ENCODE peak calls at places on chromosomes 11 and 22, in eight cellular contexts. One of them, this sample, is unnamed.
A peak's percentile ranks its signal among the peaks of the same experiment; 100 is the strongest.

GRCh38 chr11:34343153-34343552 is 14.7 kb downstream of the ABTB2 start:
- DNase-seq in NB4: no peak
- DNase-seq in osteocyte: no peak
- DNase-seq in fibroblast of mammary gland: peak; percentile 72
- DNase-seq in right atrium auricular region: no peak
- DNase-seq in body of pancreas: no peak
- DNase-seq in colonic mucosa: no peak
- DNase-seq in psoas muscle: no peak
- DNase-seq in this sample: peak; percentile 75

GRCh38 chr11:9506489-9507343 is 45.9 kb downstream of the ZNF143 start:
- DNase-seq in body of pancreas: peak; percentile 79
- DNase-seq in NB4: peak; percentile 79
- DNase-seq in osteocyte: peak; percentile 88
- DNase-seq in fibroblast of mammary gland: peak; percentile 82
- DNase-seq in psoas muscle: peak; percentile 71
- DNase-seq in right atrium auricular region: peak; percentile 75
- DNase-seq in colonic mucosa: peak; percentile 81
- DNase-seq in this sample: peak; percentile 90

GRCh38 chr22:26172389-26172990 is 3.2 kb downstream of the SEZ6L start:
- DNase-seq in body of pancreas: peak; percentile 53
- DNase-seq in osteocyte: peak; percentile 65
- DNase-seq in right atrium auricular region: no peak
- DNase-seq in colonic mucosa: peak; percentile 36
- DNase-seq in psoas muscle: peak; percentile 58
- DNase-seq in fibroblast of mammary gland: peak; percentile 13
- DNase-seq in NB4: peak; percentile 34
- DNase-seq in this sample: peak; percentile 0

GRCh38 chr11:47003180-47003877 is 66.8 kb downstream of the CSTPP1 start:
- DNase-seq in fibroblast of mammary gland: peak; percentile 61
- DNase-seq in osteocyte: no peak
- DNase-seq in body of pancreas: no peak
- DNase-seq in colonic mucosa: no peak
- DNase-seq in NB4: peak; percentile 46
- DNase-seq in right atrium auricular region: no peak
- DNase-seq in psoas muscle: no peak
- DNase-seq in this sample: no peak

GRCh38 chr11:73991471-73992006 is 8.9 kb upstream of the UCP2 start:
- DNase-seq in fibroblast of mammary gland: no peak
- DNase-seq in colonic mucosa: no peak
- DNase-seq in osteocyte: no peak
- DNase-seq in body of pancreas: no peak
- DNase-seq in psoas muscle: peak; percentile 4
- DNase-seq in right atrium auricular region: no peak
- DNase-seq in NB4: no peak
- DNase-seq in this sample: no peak

GRCh38 chr11:36048496-36049247 is 104.8 kb downstream of the LDLRAD3 start:
- DNase-seq in right atrium auricular region: no peak
- DNase-seq in psoas muscle: no peak
- DNase-seq in colonic mucosa: no peak
- DNase-seq in NB4: no peak
- DNase-seq in osteocyte: no peak
- DNase-seq in fibroblast of mammary gland: no peak
- DNase-seq in body of pancreas: no peak
- DNase-seq in this sample: no peak

GRCh38 chr11:116640641-116641402 is 132.0 kb downstream of the BUD13 start:
- DNase-seq in right atrium auricular region: no peak
- DNase-seq in fibroblast of mammary gland: no peak
- DNase-seq in psoas muscle: no peak
- DNase-seq in colonic mucosa: no peak
- DNase-seq in NB4: no peak
- DNase-seq in osteocyte: no peak
- DNase-seq in body of pancreas: no peak
- DNase-seq in this sample: no peak

GRCh38 chr11:45974806-45975205 is 52.4 kb downstream of the LARGE2 start:
- DNase-seq in osteocyte: no peak
- DNase-seq in NB4: no peak
- DNase-seq in right atrium auricular region: no peak
- DNase-seq in psoas muscle: no peak
- DNase-seq in colonic mucosa: no peak
- DNase-seq in fibroblast of mammary gland: peak; percentile 82
- DNase-seq in body of pancreas: no peak
- DNase-seq in this sample: peak; percentile 60

GRCh38 chr11:77101043-77101537 is 1.6 kb upstream of the OMP start:
- DNase-seq in colonic mucosa: no peak
- DNase-seq in fibroblast of mammary gland: peak; percentile 55
- DNase-seq in right atrium auricular region: no peak
- DNase-seq in osteocyte: no peak
- DNase-seq in psoas muscle: peak; percentile 28
- DNase-seq in body of pancreas: no peak
- DNase-seq in NB4: peak; percentile 64
- DNase-seq in this sample: no peak

GRCh38 chr22:48891688-48892380 is 935.8 kb downstream of the BRD1 start:
- DNase-seq in body of pancreas: no peak
- DNase-seq in colonic mucosa: no peak
- DNase-seq in osteocyte: peak; percentile 62
- DNase-seq in psoas muscle: peak; percentile 23
- DNase-seq in fibroblast of mammary gland: no peak
- DNase-seq in NB4: no peak
- DNase-seq in right atrium auricular region: peak; percentile 34
- DNase-seq in this sample: no peak

GRCh38 chr22:32396746-32397145 is 15.3 kb downstream of the RTCB start:
- DNase-seq in body of pancreas: no peak
- DNase-seq in NB4: no peak
- DNase-seq in psoas muscle: no peak
- DNase-seq in fibroblast of mammary gland: peak; percentile 53
- DNase-seq in osteocyte: no peak
- DNase-seq in right atrium auricular region: no peak
- DNase-seq in colonic mucosa: no peak
- DNase-seq in this sample: peak; percentile 10

GRCh38 chr11:115670538-115671200 is 166.5 kb upstream of the CADM1 start:
- DNase-seq in right atrium auricular region: no peak
- DNase-seq in fibroblast of mammary gland: no peak
- DNase-seq in colonic mucosa: no peak
- DNase-seq in body of pancreas: no peak
- DNase-seq in psoas muscle: no peak
- DNase-seq in osteocyte: no peak
- DNase-seq in NB4: no peak
- DNase-seq in this sample: no peak

GRCh38 chr11:101128571-101129202 is 926 bp downstream of the PGR start:
- DNase-seq in psoas muscle: peak; percentile 52
- DNase-seq in colonic mucosa: no peak
- DNase-seq in NB4: no peak
- DNase-seq in body of pancreas: no peak
- DNase-seq in fibroblast of mammary gland: no peak
- DNase-seq in osteocyte: no peak
- DNase-seq in right atrium auricular region: no peak
- DNase-seq in this sample: no peak

DNA sequence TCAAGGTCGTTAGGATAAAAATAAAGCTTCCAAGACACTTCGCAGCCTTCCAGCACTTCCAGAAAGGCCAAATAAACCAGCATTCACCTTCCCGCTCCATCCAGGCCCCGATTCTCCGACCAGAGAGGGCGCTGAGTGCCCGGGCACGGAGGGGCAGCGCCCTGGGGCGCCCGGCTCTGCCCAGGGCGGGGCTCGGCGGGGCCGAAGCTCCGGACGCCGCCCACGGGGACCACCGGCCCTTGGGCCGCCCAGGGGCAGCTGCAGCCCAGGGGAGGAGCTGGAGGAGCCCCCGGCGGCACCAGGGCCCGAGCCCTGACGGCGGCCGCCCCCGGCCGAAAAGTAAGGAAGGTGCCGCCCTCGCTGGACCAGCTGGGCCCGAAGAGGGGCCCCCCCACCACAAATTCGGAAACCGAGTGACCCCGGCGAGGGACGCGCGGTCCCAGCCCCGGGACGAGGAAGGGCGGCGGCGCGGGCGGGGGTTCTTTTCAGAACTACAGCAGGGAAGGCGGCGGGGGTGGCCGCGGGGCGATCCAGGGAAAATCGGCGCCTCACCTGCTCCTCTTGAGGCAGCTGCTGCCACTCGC is 346 bp downstream of the ATL3 start:
- DNase-seq in colonic mucosa: peak; percentile 78
- DNase-seq in right atrium auricular region: peak; percentile 58
- DNase-seq in psoas muscle: peak; percentile 72
- DNase-seq in fibroblast of mammary gland: no peak
- DNase-seq in osteocyte: peak; percentile 89
- DNase-seq in body of pancreas: peak; percentile 64
- DNase-seq in NB4: peak; percentile 78
- DNase-seq in this sample: no peak
- TF ChIP-seq CTCF in colonic mucosa: peak; percentile 30
- TF ChIP-seq CTCF in right atrium auricular region: peak; percentile 67
- TF ChIP-seq CTCF in psoas muscle: peak; percentile 38
- TF ChIP-seq CTCF in fibroblast of mammary gland: peak; percentile 21
- TF ChIP-seq CTCF in osteocyte: peak; percentile 62
- TF ChIP-seq CTCF in body of pancreas: peak; percentile 28
- TF ChIP-seq CTCF in NB4: peak; percentile 35
- TF ChIP-seq CTCF in this sample: peak; percentile 27

GRCh38 chr22:37752189-37753061 is 55.3 kb upstream of the GCAT start:
- DNase-seq in right atrium auricular region: peak; percentile 97
- DNase-seq in colonic mucosa: peak; percentile 85
- DNase-seq in fibroblast of mammary gland: peak; percentile 98
- DNase-seq in osteocyte: peak; percentile 97
- DNase-seq in body of pancreas: peak; percentile 86
- DNase-seq in psoas muscle: peak; percentile 97
- DNase-seq in NB4: no peak
- DNase-seq in this sample: peak; percentile 99
- TF ChIP-seq CTCF in right atrium auricular region: peak; percentile 22
- TF ChIP-seq CTCF in colonic mucosa: no peak
- TF ChIP-seq CTCF in fibroblast of mammary gland: no peak
- TF ChIP-seq CTCF in osteocyte: peak; percentile 24
- TF ChIP-seq CTCF in body of pancreas: no peak
- TF ChIP-seq CTCF in psoas muscle: peak; percentile 9
- TF ChIP-seq CTCF in NB4: no peak
- TF ChIP-seq CTCF in this sample: peak; percentile 56

DNA sequence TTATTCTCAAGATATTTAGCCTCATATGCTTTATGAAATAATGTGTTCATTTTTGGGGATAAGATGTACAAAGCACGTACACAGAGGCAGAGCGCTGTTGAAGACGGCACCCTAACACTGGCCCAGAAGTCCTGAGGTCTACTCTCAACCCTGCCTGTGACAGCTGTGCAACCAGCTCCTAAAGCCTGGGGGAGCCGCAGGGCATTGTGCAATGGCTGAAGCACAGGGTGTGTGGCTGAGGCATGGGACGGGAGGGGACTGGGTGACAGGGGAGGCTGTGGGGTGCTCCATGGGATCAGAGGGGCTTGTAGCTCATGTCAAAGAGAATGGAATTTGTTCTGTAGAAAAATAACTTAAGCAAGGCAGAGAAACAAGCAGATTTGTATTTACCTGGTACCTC is 27.7 kb downstream of the FAM227A start:
- DNase-seq in osteocyte: no peak
- DNase-seq in colonic mucosa: no peak
- DNase-seq in fibroblast of mammary gland: no peak
- DNase-seq in NB4: peak; percentile 72
- DNase-seq in body of pancreas: no peak
- DNase-seq in psoas muscle: no peak
- DNase-seq in right atrium auricular region: no peak
- DNase-seq in this sample: no peak
- TF ChIP-seq CTCF in osteocyte: no peak
- TF ChIP-seq CTCF in colonic mucosa: no peak
- TF ChIP-seq CTCF in fibroblast of mammary gland: no peak
- TF ChIP-seq CTCF in NB4: no peak
- TF ChIP-seq CTCF in body of pancreas: no peak
- TF ChIP-seq CTCF in psoas muscle: no peak
- TF ChIP-seq CTCF in right atrium auricular region: no peak
- TF ChIP-seq CTCF in this sample: no peak

GRCh38 chr11:68325183-68325893 is 12.9 kb downstream of the LRP5 start:
- DNase-seq in NB4: no peak
- DNase-seq in fibroblast of mammary gland: no peak
- DNase-seq in psoas muscle: no peak
- DNase-seq in body of pancreas: no peak
- DNase-seq in osteocyte: no peak
- DNase-seq in right atrium auricular region: no peak
- DNase-seq in colonic mucosa: no peak
- DNase-seq in this sample: no peak
- TF ChIP-seq CTCF in NB4: peak; percentile 4
- TF ChIP-seq CTCF in fibroblast of mammary gland: no peak
- TF ChIP-seq CTCF in psoas muscle: no peak
- TF ChIP-seq CTCF in body of pancreas: no peak
- TF ChIP-seq CTCF in osteocyte: no peak
- TF ChIP-seq CTCF in right atrium auricular region: no peak
- TF ChIP-seq CTCF in colonic mucosa: no peak
- TF ChIP-seq CTCF in this sample: no peak

GRCh38 chr11:97610000-97610399 is 1220.2 kb downstream of the JRKL start:
- DNase-seq in NB4: peak; percentile 34
- DNase-seq in colonic mucosa: no peak
- DNase-seq in body of pancreas: no peak
- DNase-seq in osteocyte: no peak
- DNase-seq in right atrium auricular region: no peak
- DNase-seq in fibroblast of mammary gland: no peak
- DNase-seq in psoas muscle: no peak
- DNase-seq in this sample: peak; percentile 2
- TF ChIP-seq CTCF in NB4: peak; percentile 19
- TF ChIP-seq CTCF in colonic mucosa: no peak
- TF ChIP-seq CTCF in body of pancreas: no peak
- TF ChIP-seq CTCF in osteocyte: peak; percentile 42
- TF ChIP-seq CTCF in right atrium auricular region: no peak
- TF ChIP-seq CTCF in fibroblast of mammary gland: no peak
- TF ChIP-seq CTCF in psoas muscle: no peak
- TF ChIP-seq CTCF in this sample: no peak

This sample was measured in fibroblast of the aortic adventitia.